ENCODE peak calls at places on chromosomes 7 and 10, in five cellular contexts. E is fibroblast of pulmonary artery, D is WTC11, P is neural progenitor cell, R is aorta. N is an unnamed sample.

GRCh38 chr7:91553410-91553895 is 289.2 kb downstream of the FZD1 start:
- DNase-seq in E (no peak), D (no peak), P (no peak), R (no peak), N (no peak)

GRCh38 chr7:45414226-45414625 is 159.9 kb upstream of the ADCY1 start:
- DNase-seq in E (no peak), P (no peak), D (no peak), R (no peak), N (no peak)

GRCh38 chr10:88150338-88150737 is 286.9 kb downstream of the PTEN start:
- DNase-seq in P (no peak), R (no peak), D (no peak), E (peak), N (no peak)

GRCh38 chr10:110919971-110920881 is 822 bp downstream of the SHOC2 start:
- DNase-seq in R (peak), E (peak), D (peak), P (peak), N (no peak)

GRCh38 chr7:17633099-17633498 is 307.2 kb downstream of the SNX13 start:
- DNase-seq in R (no peak), P (no peak), D (no peak), E (peak), N (no peak)

GRCh38 chr7:155147624-155148023 is 77.5 kb downstream of the HTR5A start:
- DNase-seq in E (no peak), P (no peak), R (no peak), D (no peak), N (no peak)

GRCh38 chr10:119859422-119860258 is 13.0 kb downstream of the MCMBP start:
- DNase-seq in P (peak), D (no peak), E (peak), R (no peak), N (no peak)

GRCh38 chr7:13846386-13846785 is 143.1 kb downstream of the ETV1 start:
- DNase-seq in D (no peak), E (no peak), P (no peak), R (no peak), N (no peak)

GRCh38 chr10:120948889-120949382 is 97.8 kb downstream of the WDR11 start:
- DNase-seq in P (peak), D (peak), R (peak), E (peak), N (peak)

GRCh38 chr7:82593780-82594179 is 150.2 kb upstream of the CACNA2D1 start:
- DNase-seq in R (no peak), P (no peak), E (no peak), D (no peak), N (no peak)

GRCh38 chr10:6146921-6147320 is 55.8 kb upstream of the PFKFB3 start:
- DNase-seq in R (no peak), E (no peak), P (no peak), D (no peak), N (no peak)

GRCh38 chr10:97024181-97025073 is 161.3 kb downstream of the SLIT1 start:
- DNase-seq in R (no peak), P (no peak), E (peak), D (no peak), N (peak)

GRCh38 chr10:119651514-119652327 is 541 bp downstream of the BAG3 start:
- DNase-seq in E (no peak), P (peak), D (no peak), R (peak), N (no peak)

GRCh38 chr10:23499317-23499716 is 60.4 kb downstream of the OTUD1 start:
- DNase-seq in D (no peak), P (no peak), E (no peak), R (no peak), N (no peak)

N was measured in AG04450.